ENCODE peak calls at places on chromosomes 16 and 17, in nine cellular contexts. F, W, E, M, I, V, O, T and Q are unnamed samples.

GRCh38 chr17:49513616-49514373 is 18.7 kb downstream of the NGFR start:
- DNase-seq in F (no peak), W (peak), E (no peak), M (peak), I (no peak), V (no peak), O (no peak), T (no peak), Q (peak)

GRCh38 chr16:30446203-30446595 is 525 bp upstream of the SEPHS2 start:
- DNase-seq in F (no peak), W (no peak), E (no peak), M (no peak), I (no peak), V (no peak), O (no peak), T (no peak), Q (no peak)

GRCh38 chr17:59067756-59068155 is 38.9 kb downstream of the TRIM37 start:
- DNase-seq in F (no peak), W (no peak), E (no peak), M (no peak), I (no peak), V (no peak), O (no peak), T (no peak), Q (no peak)

GRCh38 chr16:86041807-86042206 is 142.8 kb downstream of the IRF8 start:
- DNase-seq in F (no peak), W (no peak), E (no peak), M (no peak), I (no peak), V (no peak), O (no peak), T (no peak), Q (no peak)

GRCh38 chr17:36936455-36936934 is 780 bp upstream of the LHX1 start:
- DNase-seq in F (no peak), W (no peak), E (peak), M (no peak), I (no peak), V (no peak), O (no peak), T (no peak), Q (peak)

GRCh38 chr16:21611546-21612384 is 12.4 kb downstream of the METTL9 start:
- DNase-seq in F (no peak), W (no peak), E (no peak), M (no peak), I (no peak), V (no peak), O (peak), T (no peak), Q (no peak)

GRCh38 chr17:74987909-74988711 is 678 bp downstream of the CDR2L start:
- DNase-seq in F (peak), W (peak), E (no peak), M (peak), I (peak), V (peak), O (peak), T (no peak), Q (peak)

GRCh38 chr17:74749262-74750038 is 1.0 kb downstream of the NHERF1 start:
- DNase-seq in F (no peak), W (no peak), E (no peak), M (no peak), I (no peak), V (peak), O (no peak), T (no peak), Q (no peak)

GRCh38 chr17:48597775-48598631 is 4.4 kb upstream of the HOXB5 start:
- DNase-seq in F (peak), W (peak), E (no peak), M (peak), I (no peak), V (no peak), O (no peak), T (no peak), Q (no peak)

GRCh38 chr16:88967800-88968588 is 9.0 kb downstream of the CBFA2T3 start:
- DNase-seq in F (peak), W (no peak), E (peak), M (no peak), I (no peak), V (no peak), O (no peak), T (no peak), Q (no peak)

GRCh38 chr16:89473136-89473712 is 17.1 kb downstream of the ANKRD11 start:
- DNase-seq in F (no peak), W (no peak), E (no peak), M (no peak), I (no peak), V (no peak), O (no peak), T (no peak), Q (no peak)

GRCh38 chr17:63116967-63117366 is 150.9 kb downstream of the TANC2 start:
- DNase-seq in F (no peak), W (no peak), E (no peak), M (no peak), I (peak), V (no peak), O (peak), T (no peak), Q (peak)

GRCh38 chr16:4936991-4937781 is at the start of gene PPL:
- DNase-seq in F (peak), W (peak), E (peak), M (peak), I (no peak), V (peak), O (no peak), T (no peak), Q (peak)

GRCh38 chr16:57700801-57701551 is 6.4 kb downstream of the DRC7 start:
- DNase-seq in F (no peak), W (no peak), E (no peak), M (no peak), I (no peak), V (no peak), O (peak), T (no peak), Q (no peak)

GRCh38 chr16:6363891-6364607 is 968.6 kb upstream of the RBFOX1 start:
- DNase-seq in F (no peak), W (no peak), E (no peak), M (no peak), I (no peak), V (no peak), O (no peak), T (no peak), Q (no peak)

GRCh38 chr17:6137716-6138502 is 67.7 kb downstream of the WSCD1 start:
- DNase-seq in F (no peak), W (no peak), E (no peak), M (no peak), I (no peak), V (no peak), O (no peak), T (no peak), Q (no peak)

GRCh38 chr17:61398721-61399130 is 917 bp upstream of the TBX2 start:
- DNase-seq in F (no peak), W (no peak), E (no peak), M (no peak), I (peak), V (peak), O (no peak), T (no peak), Q (no peak)

GRCh38 chr17:66466933-66467367 is 164.5 kb downstream of the PRKCA start:
- DNase-seq in F (no peak), W (peak), E (no peak), M (peak), I (peak), V (no peak), O (peak), T (peak), Q (no peak)

GRCh38 chr17:42784811-42785592 is 4.6 kb downstream of the WNK4 start:
- DNase-seq in F (no peak), W (no peak), E (no peak), M (no peak), I (peak), V (no peak), O (no peak), T (no peak), Q (no peak)

GRCh38 chr17:28228109-28228840 is 90.7 kb upstream of the TMEM97 start:
- DNase-seq in F (no peak), W (no peak), E (no peak), M (no peak), I (no peak), V (no peak), O (peak), T (no peak), Q (no peak)

GRCh38 chr16:11390573-11391495 is 45.6 kb downstream of the RMI2 start:
- DNase-seq in F (no peak), W (peak), E (peak), M (no peak), I (no peak), V (no peak), O (no peak), T (no peak), Q (peak)

GRCh38 chr17:44187131-44187899 is 543 bp downstream of the TMUB2 start:
- DNase-seq in F (peak), W (no peak), E (no peak), M (no peak), I (peak), V (no peak), O (peak), T (no peak), Q (no peak)

GRCh38 chr16:79810449-79811189 is 210.1 kb upstream of the MAF start:
- DNase-seq in F (no peak), W (no peak), E (no peak), M (no peak), I (no peak), V (no peak), O (no peak), T (no peak), Q (no peak)

GRCh38 chr17:19766421-19767270 is 18.5 kb upstream of the ALDH3A1 start:
- DNase-seq in F (peak), W (peak), E (peak), M (peak), I (peak), V (peak), O (peak), T (no peak), Q (peak)

GRCh38 chr16:57469917-57470470 is 7.5 kb downstream of the POLR2C start:
- DNase-seq in F (no peak), W (no peak), E (no peak), M (no peak), I (no peak), V (no peak), O (no peak), T (no peak), Q (no peak)

GRCh38 chr17:73588291-73589095 is 55.8 kb downstream of the SDK2 start:
- DNase-seq in F (no peak), W (no peak), E (no peak), M (no peak), I (no peak), V (no peak), O (no peak), T (no peak), Q (peak)

GRCh38 chr17:51860934-51861561 is 297.5 kb downstream of the CA10 start:
- DNase-seq in F (peak), W (no peak), E (peak), M (no peak), I (peak), V (peak), O (peak), T (no peak), Q (peak)

GRCh38 chr16:64047207-64047606 is 1074.7 kb downstream of the CDH11 start:
- DNase-seq in F (no peak), W (no peak), E (no peak), M (no peak), I (no peak), V (no peak), O (no peak), T (no peak), Q (no peak)

GRCh38 chr16:84686702-84687298 is 13.0 kb upstream of the USP10 start:
- DNase-seq in F (no peak), W (peak), E (no peak), M (no peak), I (no peak), V (no peak), O (no peak), T (no peak), Q (no peak)

GRCh38 chr16:29806641-29807425 is 504 bp downstream of the MAZ start:
- DNase-seq in F (peak), W (peak), E (peak), M (peak), I (peak), V (peak), O (peak), T (no peak), Q (peak)

DNA sequence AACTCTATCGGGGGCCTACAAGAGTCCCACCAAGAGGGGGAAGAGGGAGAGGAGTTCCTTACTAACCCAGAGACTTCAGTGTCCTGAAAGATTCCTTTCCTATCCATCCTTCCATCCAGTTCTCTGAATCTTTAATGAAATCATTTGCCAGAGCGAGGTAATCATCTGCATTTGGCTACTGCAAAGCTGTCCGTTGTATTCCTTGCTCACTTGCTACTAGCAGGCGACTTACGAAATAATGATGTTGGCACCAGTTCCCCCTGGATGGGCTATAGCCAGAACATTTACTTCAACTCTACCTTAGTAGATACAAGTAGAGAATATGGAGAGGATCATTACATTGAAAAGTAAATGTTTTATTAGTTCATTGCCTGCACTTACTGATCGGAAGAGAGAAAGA is 70.0 kb downstream of the CDK12 start:
- DNase-seq in F (no peak), W (no peak), E (no peak), M (no peak), I (no peak), V (no peak), O (peak), T (no peak), Q (no peak)
- TF ChIP-seq CTCF in F (no peak), W (no peak), E (no peak), M (no peak), I (no peak), V (no peak), O (no peak), T (no peak), Q (no peak)

DNA sequence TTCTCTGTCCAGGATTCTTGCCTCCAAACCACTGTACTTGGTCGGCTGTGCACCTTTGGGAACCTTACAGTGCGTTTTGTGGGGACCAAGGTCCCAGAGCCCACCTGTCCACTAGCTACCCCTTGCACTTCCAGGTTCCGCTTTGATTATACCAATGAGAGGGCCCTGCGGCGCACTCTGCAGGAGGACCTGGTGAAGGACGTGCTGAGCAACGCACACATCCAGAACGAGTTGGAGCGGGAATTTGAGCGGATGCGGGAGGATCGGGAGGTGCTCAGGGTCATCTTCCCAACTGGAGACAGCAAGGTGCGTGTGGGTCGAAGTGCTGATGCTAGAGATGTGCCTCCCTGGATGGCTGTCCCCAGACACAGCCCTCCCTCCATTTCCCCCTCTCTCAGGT is 18.8 kb downstream of the POLR2A start:
- DNase-seq in F (no peak), W (peak), E (no peak), M (no peak), I (no peak), V (no peak), O (no peak), T (no peak), Q (peak)
- TF ChIP-seq CTCF in F (no peak), W (no peak), E (peak), M (no peak), I (peak), V (no peak), O (peak), T (peak), Q (no peak)

GRCh38 chr16:87235810-87236515 is 81.2 kb downstream of the C16orf95 start:
- DNase-seq in F (no peak), W (no peak), E (no peak), M (no peak), I (no peak), V (no peak), O (no peak), T (no peak), Q (no peak)

GRCh38 chr16:87231911-87232310 is 85.3 kb downstream of the C16orf95 start:
- DNase-seq in F (no peak), W (no peak), E (no peak), M (no peak), I (no peak), V (no peak), O (no peak), T (no peak), Q (no peak)

GRCh38 chr16:87231295-87231694 is 85.9 kb downstream of the C16orf95 start:
- DNase-seq in F (no peak), W (no peak), E (no peak), M (no peak), I (no peak), V (no peak), O (no peak), T (no peak), Q (no peak)

GRCh38 chr16:87234601-87235000 is 82.6 kb downstream of the C16orf95 start:
- DNase-seq in F (no peak), W (no peak), E (no peak), M (no peak), I (no peak), V (no peak), O (no peak), T (no peak), Q (no peak)

DNA sequence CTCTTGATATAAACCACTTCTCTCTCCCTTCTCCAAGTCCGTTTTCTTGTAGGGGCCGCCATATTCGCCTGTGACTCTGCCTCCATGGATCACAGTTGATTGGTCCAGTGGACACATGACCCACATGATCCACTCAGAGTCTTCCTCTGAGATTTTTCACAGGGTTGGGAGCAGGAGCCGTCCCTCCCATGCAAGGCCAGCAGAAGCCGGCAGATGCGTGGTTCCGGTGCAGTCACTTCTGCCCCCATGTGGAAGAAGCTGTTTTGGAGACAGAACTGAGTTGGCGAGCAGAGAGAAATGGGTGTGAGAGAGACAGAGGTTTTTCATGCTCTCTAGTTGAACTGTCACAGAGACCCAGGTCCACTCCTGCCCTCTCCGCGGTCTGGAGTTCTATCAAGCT is 83.3 kb downstream of the C16orf95 start:
- DNase-seq in F (no peak), W (no peak), E (no peak), M (no peak), I (peak), V (no peak), O (peak), T (no peak), Q (no peak)
- TF ChIP-seq CTCF in F (no peak), W (no peak), E (no peak), M (no peak), I (peak), V (no peak), O (peak), T (peak), Q (no peak)

GRCh38 chr17:7716901-7717755 is at the start of gene DNAH2:
- DNase-seq in F (peak), W (peak), E (peak), M (peak), I (peak), V (peak), O (peak), T (peak), Q (peak)
- TF ChIP-seq CTCF in F (peak), W (peak), E (peak), M (peak), I (peak), V (peak), O (peak), T (peak), Q (no peak)